ENCODE peak calls at places on chromosome 17, in seven cellular contexts. Y, P, O, X, J, C and E are unnamed samples.

GRCh38 chr17:14756469-14756868 is 455.6 kb downstream of the HS3ST3B1 start:
- DNase-seq in Y (no peak), P (no peak), O (no peak), X (no peak), J (no peak), C (no peak), E (no peak)

GRCh38 chr17:39404542-39405378 is 3.3 kb upstream of the FBXL20 start:
- DNase-seq in Y (no peak), P (no peak), O (no peak), X (no peak), J (peak), C (peak), E (no peak)

GRCh38 chr17:41695954-41696720 is 7.5 kb downstream of the EIF1 start:
- DNase-seq in Y (peak), P (peak), O (peak), X (no peak), J (no peak), C (peak), E (peak)

GRCh38 chr17:43342601-43342905 is 56.2 kb upstream of the ARL4D start:
- DNase-seq in Y (no peak), P (no peak), O (no peak), X (no peak), J (no peak), C (no peak), E (no peak)

GRCh38 chr17:82627405-82627804 is 20.8 kb downstream of the WDR45B start:
- DNase-seq in Y (no peak), P (no peak), O (no peak), X (no peak), J (no peak), C (no peak), E (no peak)

GRCh38 chr17:76449126-76449525 is 3.8 kb downstream of the UBE2O start:
- DNase-seq in Y (no peak), P (no peak), O (no peak), X (no peak), J (no peak), C (no peak), E (no peak)

GRCh38 chr17:80474231-80474932 is 2.0 kb downstream of the NPTX1 start:
- DNase-seq in Y (no peak), P (peak), O (no peak), X (no peak), J (no peak), C (peak), E (no peak)

GRCh38 chr17:57480438-57481196 is 224.3 kb downstream of the MSI2 start:
- DNase-seq in Y (peak), P (no peak), O (no peak), X (no peak), J (no peak), C (peak), E (no peak)

GRCh38 chr17:72715906-72716572 is 376.4 kb downstream of the SLC39A11 start:
- DNase-seq in Y (no peak), P (no peak), O (no peak), X (no peak), J (peak), C (peak), E (no peak)

GRCh38 chr17:4766199-4766598 is 5.5 kb upstream of the TM4SF5 start:
- DNase-seq in Y (no peak), P (no peak), O (no peak), X (no peak), J (no peak), C (no peak), E (no peak)

GRCh38 chr17:51921500-51921899 is 237.0 kb downstream of the CA10 start:
- DNase-seq in Y (no peak), P (no peak), O (no peak), X (no peak), J (no peak), C (no peak), E (no peak)

GRCh38 chr17:19720631-19721426 is 4.4 kb upstream of the SLC47A2 start:
- DNase-seq in Y (no peak), P (no peak), O (peak), X (peak), J (no peak), C (no peak), E (peak)

GRCh38 chr17:2689411-2690164 is 22.0 kb downstream of the CLUH start:
- DNase-seq in Y (no peak), P (no peak), O (no peak), X (no peak), J (no peak), C (no peak), E (no peak)

GRCh38 chr17:76529643-76530488 is 7.6 kb downstream of the CYGB start:
- DNase-seq in Y (peak), P (no peak), O (peak), X (peak), J (no peak), C (peak), E (peak)

GRCh38 chr17:70492368-70492767 is 323.0 kb downstream of the KCNJ2 start:
- DNase-seq in Y (no peak), P (peak), O (no peak), X (no peak), J (no peak), C (no peak), E (no peak)

GRCh38 chr17:79919164-79919585 is 79.9 kb upstream of the CBX4 start:
- DNase-seq in Y (peak), P (peak), O (peak), X (peak), J (no peak), C (no peak), E (peak)

GRCh38 chr17:202501-202951 is 21.1 kb upstream of the DOC2B start:
- DNase-seq in Y (no peak), P (no peak), O (no peak), X (no peak), J (no peak), C (no peak), E (no peak)

GRCh38 chr17:83143817-83144231 is 64.4 kb downstream of the METRNL start:
- DNase-seq in Y (no peak), P (no peak), O (no peak), X (no peak), J (no peak), C (no peak), E (no peak)

GRCh38 chr17:13601776-13602551 is at the start of gene HS3ST3A1:
- DNase-seq in Y (peak), P (no peak), O (peak), X (peak), J (peak), C (peak), E (peak)

GRCh38 chr17:2542456-2542855 is 30.8 kb upstream of the METTL16 start:
- DNase-seq in Y (no peak), P (no peak), O (no peak), X (no peak), J (no peak), C (no peak), E (no peak)

GRCh38 chr17:80286638-80286960 is 25.9 kb downstream of the RNF213 start:
- DNase-seq in Y (no peak), P (no peak), O (no peak), X (no peak), J (no peak), C (no peak), E (no peak)

GRCh38 chr17:13029340-13029739 is 11.5 kb upstream of the ELAC2 start:
- DNase-seq in Y (no peak), P (no peak), O (no peak), X (no peak), J (no peak), C (no peak), E (no peak)

GRCh38 chr17:67487506-67487905 is 110.4 kb downstream of the PITPNC1 start:
- DNase-seq in Y (no peak), P (no peak), O (no peak), X (no peak), J (no peak), C (peak), E (no peak)

GRCh38 chr17:73286863-73287296 is 24.9 kb downstream of the CDC42EP4 start:
- DNase-seq in Y (peak), P (peak), O (no peak), X (no peak), J (no peak), C (peak), E (no peak)

GRCh38 chr17:866568-867087 is 84.5 kb downstream of the MRM3 start:
- DNase-seq in Y (no peak), P (peak), O (no peak), X (no peak), J (no peak), C (no peak), E (no peak)

GRCh38 chr17:4899341-4900230 is at the start of gene C17orf107:
- DNase-seq in Y (peak), P (no peak), O (peak), X (peak), J (peak), C (peak), E (peak)

GRCh38 chr17:57516290-57517215 is 228.5 kb downstream of the CCDC182 start:
- DNase-seq in Y (no peak), P (no peak), O (no peak), X (no peak), J (no peak), C (no peak), E (no peak)

GRCh38 chr17:83005639-83006038 is 73.8 kb upstream of the METRNL start:
- DNase-seq in Y (no peak), P (no peak), O (no peak), X (no peak), J (no peak), C (no peak), E (no peak)

GRCh38 chr17:15398291-15398690 is 56.9 kb upstream of the TEKT3 start:
- DNase-seq in Y (no peak), P (no peak), O (no peak), X (no peak), J (no peak), C (no peak), E (no peak)

GRCh38 chr17:17476865-17477467 is at the start of gene MED9:
- DNase-seq in Y (peak), P (peak), O (peak), X (peak), J (peak), C (peak), E (peak)

DNA sequence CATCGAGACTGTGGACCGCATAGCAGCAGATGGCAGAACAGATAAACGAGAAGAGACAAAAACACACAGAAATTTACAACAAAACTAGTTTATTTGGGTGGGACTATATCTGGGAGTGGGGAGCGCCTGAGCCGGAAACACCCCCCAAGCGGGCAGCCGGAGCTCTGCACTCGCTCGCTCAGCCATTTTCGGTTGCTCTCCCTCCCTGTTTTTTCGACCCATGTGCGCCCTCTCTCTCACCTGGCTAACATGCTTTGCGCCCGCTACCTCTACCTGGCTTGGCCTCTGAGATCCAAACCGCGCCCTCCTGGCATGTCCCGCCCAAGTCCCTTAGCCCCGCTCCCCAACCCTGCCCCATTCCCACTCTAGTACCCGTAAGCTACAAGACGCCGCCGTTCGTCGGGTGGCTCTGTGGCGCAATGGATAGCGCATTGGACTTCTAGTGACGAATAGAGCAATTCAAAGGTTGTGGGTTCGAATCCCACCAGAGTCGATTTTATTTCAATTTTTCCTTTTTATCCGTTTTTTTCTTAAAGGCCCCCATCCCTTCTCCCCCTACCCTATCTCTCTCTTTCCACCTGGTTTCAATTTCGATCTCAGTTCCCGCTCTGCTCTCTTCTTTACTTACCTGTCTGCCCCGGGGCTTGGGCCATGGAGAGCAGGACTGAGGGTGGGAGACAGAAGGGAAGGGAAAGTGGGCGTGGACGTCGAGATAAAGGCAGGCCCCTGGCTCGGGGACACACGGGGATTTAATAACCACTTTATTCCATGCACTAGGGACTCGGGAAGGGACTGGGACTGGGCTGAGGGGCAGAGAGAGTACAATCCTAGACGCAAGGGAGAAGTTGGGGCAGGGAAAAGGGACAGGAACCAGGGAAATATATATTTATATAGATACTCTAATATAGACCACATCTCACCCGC is 2.5 kb upstream of the ALOXE3 start:
- DNase-seq in Y (peak), P (peak), O (peak), X (peak), J (no peak), C (peak), E (peak)
- H3K4me3 ChIP-seq in Y (peak), P (peak), O (peak), X (no peak), J (peak), C (peak), E (peak)

GRCh38 chr17:45170976-45171337 is 9.3 kb downstream of the HEXIM2 start:
- DNase-seq in Y (peak), P (no peak), O (peak), X (peak), J (no peak), C (peak), E (peak)

GRCh38 chr17:45170280-45170975 is 8.8 kb downstream of the HEXIM2 start:
- DNase-seq in Y (no peak), P (no peak), O (no peak), X (no peak), J (no peak), C (peak), E (no peak)

GRCh38 chr17:45172232-45172540 is 10.5 kb downstream of the HEXIM2 start:
- DNase-seq in Y (no peak), P (no peak), O (no peak), X (no peak), J (no peak), C (no peak), E (no peak)

GRCh38 chr17:45171338-45172231 is 9.9 kb downstream of the HEXIM2 start:
- DNase-seq in Y (peak), P (no peak), O (peak), X (peak), J (no peak), C (no peak), E (peak)

GRCh38 chr17:45172541-45173286 is 11.0 kb downstream of the HEXIM2 start:
- DNase-seq in Y (peak), P (no peak), O (peak), X (peak), J (no peak), C (peak), E (peak)
- H3K4me3 ChIP-seq in Y (peak), P (no peak), O (no peak), X (no peak), J (peak), C (no peak), E (peak)

GRCh38 chr17:29042026-29042678 is 789 bp upstream of the PIPOX start:
- DNase-seq in Y (no peak), P (no peak), O (no peak), X (no peak), J (no peak), C (no peak), E (no peak)
- H3K4me3 ChIP-seq in Y (no peak), P (no peak), O (no peak), X (no peak), J (no peak), C (peak), E (no peak)

DNA sequence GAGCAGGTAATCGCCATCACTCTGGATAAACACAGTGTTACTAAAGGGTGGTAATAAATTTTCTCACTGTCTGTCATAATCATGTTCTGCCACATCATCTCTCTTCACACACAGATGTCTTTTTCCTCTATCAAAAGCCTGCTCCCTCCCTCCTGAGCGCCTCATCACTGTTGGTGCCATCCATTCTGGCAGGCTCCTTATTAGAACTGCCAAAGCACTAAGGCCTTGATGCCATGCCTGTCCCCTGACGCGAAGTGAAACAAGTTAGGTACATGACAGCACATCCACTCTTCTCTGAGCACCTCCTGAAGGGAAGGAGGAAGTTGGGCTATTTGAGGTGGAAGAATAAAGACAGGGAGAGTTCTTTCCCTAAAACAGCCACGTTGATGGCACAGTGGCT is 38.2 kb upstream of the AXIN2 start:
- DNase-seq in Y (no peak), P (no peak), O (no peak), X (no peak), J (no peak), C (no peak), E (no peak)
- H3K4me3 ChIP-seq in Y (no peak), P (no peak), O (no peak), X (no peak), J (no peak), C (no peak), E (no peak)

GRCh38 chr17:16440814-16441629 is 25.7 kb downstream of the TRPV2 start:
- DNase-seq in Y (no peak), P (no peak), O (no peak), X (no peak), J (no peak), C (no peak), E (no peak)
- H3K4me3 ChIP-seq in Y (no peak), P (peak), O (peak), X (no peak), J (peak), C (peak), E (no peak)

GRCh38 chr17:48184721-48185120 is 77.2 kb downstream of the SNX11 start:
- DNase-seq in Y (no peak), P (no peak), O (no peak), X (no peak), J (no peak), C (no peak), E (no peak)
- H3K4me3 ChIP-seq in Y (no peak), P (no peak), O (no peak), X (no peak), J (no peak), C (no peak), E (no peak)

DNA sequence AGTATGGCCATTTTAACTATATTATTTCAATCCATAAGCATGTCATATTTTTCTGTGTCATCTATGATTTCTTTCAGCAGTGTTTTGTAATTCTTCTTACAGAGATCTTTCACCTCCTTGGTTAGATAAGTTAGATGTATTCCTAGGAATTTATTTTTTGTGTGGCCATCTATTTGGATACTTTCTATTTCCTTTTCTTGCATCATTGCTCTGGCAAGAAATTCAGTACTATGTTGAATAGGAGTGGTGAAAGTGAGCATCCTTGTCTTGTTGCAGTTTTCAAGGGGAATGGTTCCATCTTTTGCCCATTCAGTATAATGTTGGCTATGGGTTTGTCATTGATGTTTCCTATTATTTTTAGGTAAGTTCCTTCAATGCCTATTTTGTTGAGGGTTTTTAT is 15.1 kb upstream of the ABCA9 start:
- DNase-seq in Y (no peak), P (no peak), O (no peak), X (no peak), J (no peak), C (no peak), E (no peak)
- H3K4me3 ChIP-seq in Y (no peak), P (no peak), O (no peak), X (no peak), J (no peak), C (no peak), E (no peak)

GRCh38 chr17:65885484-65885883 is 306.4 kb downstream of the CEP112 start:
- DNase-seq in Y (no peak), P (no peak), O (no peak), X (no peak), J (no peak), C (no peak), E (no peak)
- H3K4me3 ChIP-seq in Y (no peak), P (no peak), O (no peak), X (no peak), J (no peak), C (no peak), E (no peak)

DNA sequence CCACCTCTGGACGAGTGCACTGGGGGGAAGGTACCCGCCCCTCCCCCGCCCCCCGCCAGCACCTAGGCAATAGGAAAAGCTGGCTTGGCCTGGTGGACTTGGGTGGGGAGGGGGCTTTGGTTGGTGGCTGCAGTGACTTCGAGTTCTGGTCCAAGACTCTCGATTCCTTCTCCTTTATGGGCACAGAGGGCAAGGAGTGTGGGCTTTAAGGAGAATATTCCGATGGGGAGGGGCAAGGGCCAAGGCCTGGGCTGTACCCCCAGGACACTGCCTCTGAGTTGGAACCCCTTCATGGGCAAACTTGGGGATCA is 409 bp downstream of the ACSF2 start:
- DNase-seq in Y (no peak), P (no peak), O (no peak), X (no peak), J (no peak), C (no peak), E (no peak)
- H3K4me3 ChIP-seq in Y (peak), P (peak), O (peak), X (peak), J (peak), C (peak), E (peak)

GRCh38 chr17:6135996-6136395 is 65.8 kb downstream of the WSCD1 start:
- DNase-seq in Y (no peak), P (no peak), O (no peak), X (no peak), J (no peak), C (no peak), E (no peak)
- H3K4me3 ChIP-seq in Y (no peak), P (no peak), O (no peak), X (no peak), J (no peak), C (no peak), E (no peak)